ENCODE peak calls at places on chromosomes 11 and 22, in four cellular contexts. E, K, B and N are unnamed samples.
A peak's percentile ranks its signal among the peaks of the same experiment; 100 is the strongest.

GRCh38 chr11:33463059-33463458 is 205.9 kb downstream of the HIPK3 start:
- DNase-seq in E (no peak), K (no peak), B (no peak), N (no peak)

GRCh38 chr11:12216100-12216499 is 105.7 kb downstream of the MICAL2 start:
- DNase-seq in E (no peak), K (no peak), B (no peak), N (no peak)

GRCh38 chr22:45551310-45552016 is 48.8 kb downstream of the FBLN1 start:
- DNase-seq in E (no peak), K (no peak), B (no peak), N (no peak)

GRCh38 chr11:43393765-43394355 is 35.1 kb downstream of the TTC17 start:
- DNase-seq in E (no peak), K (no peak), B (no peak), N (no peak)

GRCh38 chr22:29109853-29110252 is 37.0 kb downstream of the KREMEN1 start:
- DNase-seq in E (no peak), K (no peak), B (no peak), N (no peak)

GRCh38 chr11:73507086-73507485 is 90.8 kb downstream of the FAM168A start:
- DNase-seq in E (no peak), K (no peak), B (no peak), N (no peak)

GRCh38 chr22:37525073-37525745 is 6.0 kb upstream of the CARD10 start:
- DNase-seq in E (no peak), K (no peak), B (no peak), N (peak; percentile 88)

GRCh38 chr11:57458060-57458409 is 2.3 kb upstream of the RTN4RL2 start:
- DNase-seq in E (peak; percentile 38), K (no peak), B (no peak), N (no peak)

GRCh38 chr11:77055913-77056312 is 10.9 kb upstream of the CAPN5 start:
- DNase-seq in E (no peak), K (no peak), B (no peak), N (no peak)

GRCh38 chr11:112453601-112454577 is 193.2 kb upstream of the PLET1 start:
- DNase-seq in E (peak; percentile 54), K (peak; percentile 10), B (no peak), N (peak; percentile 13)

GRCh38 chr11:10725114-10725906 is 25.7 kb upstream of the CTR9 start:
- DNase-seq in E (no peak), K (no peak), B (peak; percentile 76), N (peak; percentile 96)

GRCh38 chr11:114179234-114179941 is 116.8 kb upstream of the NNMT start:
- DNase-seq in E (no peak), K (no peak), B (no peak), N (no peak)

GRCh38 chr11:76620471-76620870 is 50.1 kb downstream of the LRRC32 start:
- DNase-seq in E (no peak), K (no peak), B (no peak), N (peak; percentile 65)

GRCh38 chr11:19447150-19447566 is 206.4 kb upstream of the E2F8 start:
- DNase-seq in E (no peak), K (no peak), B (no peak), N (no peak)

GRCh38 chr11:69658606-69659450 is 16.3 kb downstream of the LTO1 start:
- DNase-seq in E (no peak), K (no peak), B (no peak), N (no peak)

GRCh38 chr11:14902650-14903350 is 10.8 kb upstream of the CYP2R1 start:
- DNase-seq in E (no peak), K (no peak), B (no peak), N (peak; percentile 80)

GRCh38 chr22:24430431-24431308 is 3.3 kb downstream of the ADORA2A start:
- DNase-seq in E (no peak), K (no peak), B (no peak), N (no peak)